ENCODE peak calls at places on chromosome 2, in eight cellular contexts. R, V, E, T, X, D, Q and M are unnamed samples.

GRCh38 chr2:53424902-53425301 is 342.7 kb upstream of the CHAC2 start:
- DNase-seq in R (no peak), V (no peak), E (no peak), T (no peak), X (no peak), D (no peak), Q (no peak), M (no peak)

GRCh38 chr2:117818921-117819320 is 4.4 kb downstream of the DDX18 start:
- DNase-seq in R (no peak), V (no peak), E (no peak), T (no peak), X (no peak), D (no peak), Q (no peak), M (no peak)

GRCh38 chr2:175698076-175698475 is 304.0 kb downstream of the LNPK start:
- DNase-seq in R (no peak), V (no peak), E (no peak), T (no peak), X (no peak), D (no peak), Q (no peak), M (no peak)

GRCh38 chr2:102296449-102296848 is 14.9 kb upstream of the IL1RL1 start:
- DNase-seq in R (no peak), V (no peak), E (no peak), T (no peak), X (no peak), D (no peak), Q (no peak), M (no peak)

GRCh38 chr2:98551316-98551715 is 57.0 kb downstream of the COA5 start:
- DNase-seq in R (no peak), V (no peak), E (no peak), T (no peak), X (no peak), D (no peak), Q (no peak), M (no peak)

GRCh38 chr2:107591541-107591940 is 235.2 kb upstream of the RGPD4 start:
- DNase-seq in R (no peak), V (peak), E (peak), T (no peak), X (no peak), D (no peak), Q (no peak), M (no peak)

GRCh38 chr2:148237911-148238310 is 217.0 kb downstream of the MBD5 start:
- DNase-seq in R (no peak), V (no peak), E (no peak), T (no peak), X (no peak), D (no peak), Q (no peak), M (no peak)

GRCh38 chr2:191265311-191266170 is 20.3 kb downstream of the MYO1B start:
- DNase-seq in R (no peak), V (peak), E (peak), T (peak), X (no peak), D (no peak), Q (no peak), M (no peak)

GRCh38 chr2:230000118-230000841 is 68.4 kb downstream of the SLC16A14 start:
- DNase-seq in R (no peak), V (no peak), E (no peak), T (no peak), X (no peak), D (no peak), Q (no peak), M (no peak)

GRCh38 chr2:134792147-134792546 is 46.3 kb upstream of the ACMSD start:
- DNase-seq in R (no peak), V (no peak), E (no peak), T (no peak), X (no peak), D (no peak), Q (no peak), M (no peak)

GRCh38 chr2:20916604-20917286 is 93.8 kb upstream of the LDAH start:
- DNase-seq in R (no peak), V (peak), E (peak), T (no peak), X (no peak), D (no peak), Q (peak), M (no peak)

GRCh38 chr2:132911726-132912724 is 242.0 kb upstream of the LYPD1 start:
- DNase-seq in R (no peak), V (peak), E (peak), T (peak), X (no peak), D (no peak), Q (no peak), M (no peak)

GRCh38 chr2:85710687-85711577 is 16.8 kb downstream of the GNLY start:
- DNase-seq in R (no peak), V (no peak), E (peak), T (peak), X (peak), D (no peak), Q (no peak), M (peak)

GRCh38 chr2:172561270-172561669 is 5.4 kb downstream of the PDK1 start:
- DNase-seq in R (no peak), V (peak), E (no peak), T (no peak), X (no peak), D (no peak), Q (no peak), M (no peak)

GRCh38 chr2:152847067-152847466 is 128.6 kb downstream of the ARL6IP6 start:
- DNase-seq in R (no peak), V (peak), E (peak), T (no peak), X (no peak), D (no peak), Q (peak), M (no peak)

GRCh38 chr2:98559581-98559980 is 48.7 kb downstream of the COA5 start:
- DNase-seq in R (no peak), V (peak), E (no peak), T (no peak), X (no peak), D (no peak), Q (no peak), M (no peak)

GRCh38 chr2:166170356-166170755 is 42.5 kb upstream of the SCN1A start:
- DNase-seq in R (no peak), V (peak), E (peak), T (no peak), X (no peak), D (no peak), Q (peak), M (no peak)

GRCh38 chr2:233437439-233437955 is 83.2 kb downstream of the DGKD start:
- DNase-seq in R (no peak), V (no peak), E (no peak), T (no peak), X (no peak), D (no peak), Q (no peak), M (peak)

GRCh38 chr2:211454684-211455083 is 898.3 kb downstream of the CPS1 start:
- DNase-seq in R (no peak), V (no peak), E (no peak), T (peak), X (no peak), D (no peak), Q (no peak), M (no peak)

GRCh38 chr2:133841905-133842304 is 273.6 kb upstream of the NCKAP5 start:
- DNase-seq in R (no peak), V (peak), E (peak), T (peak), X (no peak), D (no peak), Q (peak), M (no peak)

GRCh38 chr2:239903803-239904202 is 121.3 kb downstream of the NDUFA10 start:
- DNase-seq in R (no peak), V (no peak), E (no peak), T (no peak), X (no peak), D (no peak), Q (no peak), M (peak)

GRCh38 chr2:144431384-144431783 is 88.5 kb downstream of the ZEB2 start:
- DNase-seq in R (no peak), V (no peak), E (no peak), T (no peak), X (no peak), D (no peak), Q (no peak), M (no peak)

GRCh38 chr2:19476347-19476746 is 117.9 kb upstream of the OSR1 start:
- DNase-seq in R (no peak), V (no peak), E (no peak), T (no peak), X (no peak), D (no peak), Q (no peak), M (no peak)

GRCh38 chr2:19478441-19478840 is 120.0 kb upstream of the OSR1 start:
- DNase-seq in R (no peak), V (no peak), E (no peak), T (no peak), X (no peak), D (no peak), Q (peak), M (no peak)

GRCh38 chr2:19472579-19472978 is 114.2 kb upstream of the OSR1 start:
- DNase-seq in R (no peak), V (no peak), E (no peak), T (no peak), X (no peak), D (no peak), Q (no peak), M (no peak)

GRCh38 chr2:19473415-19473814 is 115.0 kb upstream of the OSR1 start:
- DNase-seq in R (no peak), V (no peak), E (no peak), T (no peak), X (no peak), D (no peak), Q (no peak), M (no peak)

DNA sequence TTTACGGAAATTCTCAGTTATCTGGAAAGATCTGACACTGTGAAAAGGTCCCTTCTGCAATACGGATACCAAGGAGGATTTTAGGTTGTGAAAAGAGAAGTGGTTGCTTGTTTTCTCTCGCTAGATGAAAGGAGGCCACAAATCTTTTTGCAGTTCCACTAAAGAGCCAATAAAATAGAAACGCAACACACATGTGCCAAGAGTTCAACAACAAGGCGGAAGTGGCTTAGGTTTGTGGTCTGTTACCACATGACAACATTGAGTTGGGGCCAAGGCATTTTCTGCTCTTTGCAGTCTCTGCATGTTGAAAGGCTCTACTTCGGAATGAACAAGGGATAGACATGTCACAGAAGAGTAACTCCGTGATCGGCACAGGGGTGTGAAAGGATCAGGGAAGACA is 115.7 kb upstream of the OSR1 start:
- DNase-seq in R (peak), V (peak), E (peak), T (no peak), X (no peak), D (peak), Q (peak), M (peak)
- H3K4me3 ChIP-seq in R (peak), V (no peak), E (no peak), T (no peak), X (no peak), D (no peak), Q (no peak), M (no peak)

GRCh38 chr2:150165988-150166965 is 321.2 kb downstream of the RND3 start:
- DNase-seq in R (no peak), V (no peak), E (no peak), T (no peak), X (no peak), D (no peak), Q (peak), M (no peak)
- H3K4me3 ChIP-seq in R (no peak), V (no peak), E (no peak), T (no peak), X (no peak), D (no peak), Q (no peak), M (no peak)

DNA sequence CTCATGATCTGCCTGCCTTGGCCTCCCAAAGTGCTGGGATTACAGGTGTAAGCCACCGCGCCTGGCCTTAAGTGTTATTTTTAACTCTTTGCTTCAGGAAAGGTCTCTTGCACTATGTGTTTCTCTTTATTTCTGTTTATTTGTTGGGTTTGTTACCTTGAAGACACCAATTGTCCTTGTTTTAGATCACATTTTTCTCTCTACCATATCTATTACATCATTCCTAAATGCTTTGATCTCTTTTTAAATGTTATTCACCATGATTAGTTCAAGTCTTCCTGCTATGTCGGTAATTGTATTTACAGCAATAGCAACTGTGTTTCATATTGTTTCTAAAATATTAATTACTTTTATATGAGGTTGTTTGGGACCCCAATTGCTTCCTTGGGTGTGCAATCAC is 77.7 kb downstream of the CDC42EP3 start:
- DNase-seq in R (no peak), V (no peak), E (no peak), T (no peak), X (no peak), D (no peak), Q (no peak), M (no peak)
- H3K4me3 ChIP-seq in R (no peak), V (no peak), E (no peak), T (no peak), X (no peak), D (no peak), Q (no peak), M (no peak)

GRCh38 chr2:70888925-70889715 is 46.6 kb upstream of the ATP6V1B1 start:
- DNase-seq in R (no peak), V (no peak), E (no peak), T (no peak), X (no peak), D (no peak), Q (no peak), M (no peak)
- H3K4me3 ChIP-seq in R (no peak), V (no peak), E (no peak), T (no peak), X (no peak), D (no peak), Q (no peak), M (peak)

GRCh38 chr2:129667586-129667985 is 311.9 kb upstream of the RAB6C start:
- DNase-seq in R (no peak), V (no peak), E (no peak), T (no peak), X (no peak), D (no peak), Q (no peak), M (no peak)

GRCh38 chr2:129673881-129674513 is 305.5 kb upstream of the RAB6C start:
- DNase-seq in R (no peak), V (no peak), E (no peak), T (no peak), X (no peak), D (no peak), Q (no peak), M (no peak)

GRCh38 chr2:129678751-129679150 is 300.7 kb upstream of the RAB6C start:
- DNase-seq in R (no peak), V (no peak), E (no peak), T (no peak), X (no peak), D (no peak), Q (no peak), M (no peak)

GRCh38 chr2:129673234-129673633 is 306.2 kb upstream of the RAB6C start:
- DNase-seq in R (no peak), V (no peak), E (no peak), T (no peak), X (no peak), D (no peak), Q (no peak), M (no peak)
- H3K4me3 ChIP-seq in R (no peak), V (no peak), E (no peak), T (no peak), X (no peak), D (no peak), Q (no peak), M (no peak)

DNA sequence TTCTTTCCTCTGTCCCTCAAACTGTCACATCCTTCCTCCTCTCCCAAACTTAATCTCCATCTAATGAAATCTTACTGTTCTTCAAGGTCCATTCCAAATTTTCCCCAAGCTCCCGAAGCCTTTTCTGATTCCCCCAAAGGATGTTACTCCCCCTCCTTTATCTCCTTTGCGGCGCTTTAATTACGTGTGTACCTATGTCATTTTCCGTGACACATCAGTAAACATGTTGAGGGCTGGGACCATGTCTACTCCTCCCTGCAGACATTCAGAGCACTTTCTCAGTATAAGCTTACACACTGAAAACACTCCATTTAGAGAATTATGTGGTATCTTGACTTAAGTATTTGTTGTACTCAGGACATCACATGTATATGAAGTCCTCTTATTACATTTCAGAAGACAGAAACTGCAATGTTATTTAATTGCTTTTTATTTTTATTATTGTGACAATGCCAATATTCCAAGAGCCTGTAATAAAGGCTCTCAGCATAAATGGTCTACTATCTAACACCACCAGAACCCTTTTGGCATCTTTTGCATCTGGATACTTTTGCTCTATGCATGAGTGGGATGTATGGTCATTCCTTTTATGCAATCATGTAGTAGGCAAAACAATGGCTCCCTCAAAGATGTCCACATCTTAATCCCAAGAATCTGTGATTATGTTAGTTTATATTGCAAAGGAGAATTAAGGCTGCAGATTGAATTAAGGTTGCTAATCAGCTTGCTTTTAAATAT is 1.8 kb downstream of the NMI start:
- DNase-seq in R (no peak), V (no peak), E (no peak), T (no peak), X (no peak), D (peak), Q (no peak), M (no peak)
- H3K4me3 ChIP-seq in R (no peak), V (no peak), E (no peak), T (no peak), X (peak), D (peak), Q (no peak), M (no peak)

GRCh38 chr2:101125799-101126198 is 25.4 kb downstream of the TBC1D8 start:
- DNase-seq in R (no peak), V (no peak), E (no peak), T (no peak), X (no peak), D (no peak), Q (peak), M (no peak)

GRCh38 chr2:101124061-101124460 is 27.1 kb downstream of the TBC1D8 start:
- DNase-seq in R (no peak), V (peak), E (peak), T (no peak), X (no peak), D (no peak), Q (peak), M (no peak)

GRCh38 chr2:101127319-101128056 is 23.7 kb downstream of the TBC1D8 start:
- DNase-seq in R (no peak), V (no peak), E (no peak), T (no peak), X (no peak), D (no peak), Q (peak), M (no peak)

GRCh38 chr2:101125374-101125773 is 25.8 kb downstream of the TBC1D8 start:
- DNase-seq in R (no peak), V (no peak), E (peak), T (no peak), X (no peak), D (no peak), Q (peak), M (no peak)

DNA sequence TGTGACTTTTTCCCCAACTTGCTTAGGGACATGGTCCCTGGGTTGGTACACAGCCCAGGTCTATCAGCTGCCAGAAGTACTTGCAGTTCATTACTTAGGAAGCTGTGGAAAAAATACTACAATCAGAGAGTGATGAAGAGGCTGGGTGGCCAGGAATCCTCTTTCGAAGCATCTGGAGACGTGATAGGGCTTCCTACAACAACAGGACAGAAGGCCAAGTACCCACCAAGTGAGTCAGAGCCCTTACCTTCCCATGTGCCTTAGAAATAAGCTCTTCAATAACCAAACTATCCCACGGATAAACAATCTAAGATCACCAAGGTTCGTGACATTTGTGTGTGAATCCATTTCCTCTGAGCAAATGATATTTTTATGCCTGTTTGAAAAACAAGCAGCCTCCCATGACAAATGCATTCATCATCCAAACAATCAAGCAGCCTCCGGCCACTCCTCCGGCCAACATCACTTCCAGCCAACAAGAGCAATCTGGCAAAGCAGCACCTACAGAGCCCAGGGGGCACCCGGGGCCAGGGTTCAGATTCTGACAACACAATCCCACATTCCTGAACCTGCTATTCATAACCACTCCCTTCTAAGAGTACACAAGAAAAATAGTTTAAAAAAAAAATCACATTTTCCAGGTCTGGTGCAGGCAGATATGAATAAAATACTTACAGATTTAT is 26.4 kb downstream of the TBC1D8 start:
- DNase-seq in R (no peak), V (peak), E (peak), T (no peak), X (peak), D (no peak), Q (peak), M (no peak)
- H3K4me3 ChIP-seq in R (no peak), V (no peak), E (peak), T (no peak), X (no peak), D (no peak), Q (no peak), M (no peak)

GRCh38 chr2:38535404-38535744 is 67.4 kb downstream of the HNRNPLL start:
- DNase-seq in R (no peak), V (no peak), E (no peak), T (no peak), X (no peak), D (no peak), Q (no peak), M (no peak)
- H3K4me3 ChIP-seq in R (no peak), V (no peak), E (peak), T (peak), X (peak), D (no peak), Q (no peak), M (no peak)

GRCh38 chr2:157441072-157441454 is 2.8 kb downstream of the CYTIP start:
- DNase-seq in R (no peak), V (no peak), E (peak), T (no peak), X (no peak), D (no peak), Q (no peak), M (no peak)

GRCh38 chr2:157442136-157442535 is 1.8 kb downstream of the CYTIP start:
- DNase-seq in R (no peak), V (no peak), E (no peak), T (no peak), X (no peak), D (no peak), Q (no peak), M (no peak)

GRCh38 chr2:157443090-157443489 is 799 bp downstream of the CYTIP start:
- DNase-seq in R (no peak), V (no peak), E (no peak), T (no peak), X (no peak), D (no peak), Q (no peak), M (no peak)

GRCh38 chr2:157443795-157444642 is at the start of gene CYTIP:
- DNase-seq in R (no peak), V (no peak), E (no peak), T (peak), X (peak), D (peak), Q (no peak), M (no peak)

GRCh38 chr2:157442636-157443035 is 1.3 kb downstream of the CYTIP start:
- DNase-seq in R (no peak), V (no peak), E (no peak), T (no peak), X (no peak), D (no peak), Q (no peak), M (no peak)
- H3K4me3 ChIP-seq in R (no peak), V (no peak), E (no peak), T (no peak), X (peak), D (peak), Q (no peak), M (peak)

GRCh38 chr2:70089220-70089945 is 2.1 kb downstream of the PCBP1 start:
- DNase-seq in R (no peak), V (no peak), E (peak), T (peak), X (no peak), D (peak), Q (no peak), M (no peak)
- H3K4me3 ChIP-seq in R (peak), V (peak), E (peak), T (peak), X (peak), D (peak), Q (peak), M (peak)